ENCODE peak calls at places on chromosomes 7 and 10, in seven cellular contexts. D is HEK293T; W is stimulated activated CD8-positive, alpha-beta memory T cell treated with anti-CD3 and anti-CD28 coated beads, Interleukin-7, amount 100 ng/mL, for 4 hours; K is COR-L47; J is activated effector memory CD4-positive, alpha-beta T cell treated with anti-CD3 and anti-CD28 coated beads, Interleukin-2, amount 50 U/mL, for 16 hours; M is frontal cortex; B is aorta. F is an unnamed sample.

GRCh38 chr10:121325490-121326231 is 272.6 kb downstream of the FGFR2 start:
- DNase-seq in D (no peak), W (no peak), K (no peak), J (no peak), M (no peak), B (no peak), F (no peak)

GRCh38 chr10:131802991-131803390 is 97.8 kb upstream of the PPP2R2D start:
- DNase-seq in D (no peak), W (no peak), K (no peak), J (no peak), M (no peak), B (no peak), F (no peak)

GRCh38 chr7:7595451-7595850 is 28.8 kb downstream of the MIOS start:
- DNase-seq in D (peak; percentile 5), W (no peak), K (peak; percentile 14), J (no peak), M (peak; percentile 16), B (no peak), F (no peak)

GRCh38 chr7:89054364-89054763 is 258.8 kb upstream of the TEX47 start:
- DNase-seq in D (no peak), W (no peak), K (no peak), J (no peak), M (no peak), B (no peak), F (no peak)

GRCh38 chr10:110993024-110993693 is 73.8 kb downstream of the SHOC2 start:
- DNase-seq in D (no peak), W (no peak), K (no peak), J (no peak), M (no peak), B (no peak), F (no peak)

GRCh38 chr7:1193593-1194424 is 33.8 kb upstream of the ZFAND2A start:
- DNase-seq in D (no peak), W (no peak), K (peak; percentile 80), J (peak; percentile 71), M (peak; percentile 69), B (peak; percentile 54), F (no peak)

GRCh38 chr7:133484135-133484534 is 231.3 kb downstream of the EXOC4 start:
- DNase-seq in D (no peak), W (peak; percentile 44), K (no peak), J (peak; percentile 66), M (no peak), B (no peak), F (no peak)

GRCh38 chr10:33252794-33253203 is 81.7 kb downstream of the NRP1 start:
- DNase-seq in D (no peak), W (no peak), K (no peak), J (no peak), M (no peak), B (no peak), F (no peak)

GRCh38 chr10:76839276-76839675 is 798.3 kb downstream of the KCNMA1 start:
- DNase-seq in D (no peak), W (no peak), K (no peak), J (no peak), M (no peak), B (no peak), F (no peak)

GRCh38 chr10:102368072-102368471 is 27.4 kb upstream of the NFKB2 start:
- DNase-seq in D (no peak), W (no peak), K (no peak), J (no peak), M (no peak), B (no peak), F (no peak)

GRCh38 chr7:1359681-1360485 is 99.4 kb downstream of the MICALL2 start:
- DNase-seq in D (no peak), W (no peak), K (no peak), J (peak; percentile 60), M (no peak), B (peak; percentile 37), F (peak; percentile 72)

GRCh38 chr10:26334932-26335573 is 103.1 kb upstream of the APBB1IP start:
- DNase-seq in D (peak; percentile 70), W (peak; percentile 54), K (peak; percentile 45), J (peak; percentile 84), M (peak; percentile 16), B (no peak), F (no peak)

GRCh38 chr10:108050626-108051025 is 886.1 kb upstream of the SORCS1 start:
- DNase-seq in D (no peak), W (no peak), K (no peak), J (no peak), M (no peak), B (no peak), F (no peak)

GRCh38 chr10:105806-106205 is 29.4 kb upstream of the ZMYND11 start:
- DNase-seq in D (no peak), W (no peak), K (no peak), J (no peak), M (no peak), B (no peak), F (no peak)

GRCh38 chr7:142813262-142813661 is 41.6 kb upstream of the EPHB6 start:
- DNase-seq in D (no peak), W (no peak), K (peak; percentile 44), J (no peak), M (no peak), B (no peak), F (no peak)

GRCh38 chr7:42429339-42429738 is 192.3 kb upstream of the GLI3 start:
- DNase-seq in D (no peak), W (no peak), K (no peak), J (no peak), M (no peak), B (no peak), F (no peak)

GRCh38 chr10:104642001-104642270 is 846 bp downstream of the SORCS3 start:
- DNase-seq in D (no peak), W (no peak), K (no peak), J (no peak), M (no peak), B (no peak), F (no peak)

GRCh38 chr7:72265071-72265470 is 147.1 kb downstream of the CALN1 start:
- DNase-seq in D (no peak), W (no peak), K (no peak), J (no peak), M (no peak), B (no peak), F (no peak)

GRCh38 chr10:15485684-15486316 is 114.7 kb upstream of the FAM171A1 start:
- DNase-seq in D (no peak), W (no peak), K (no peak), J (no peak), M (no peak), B (peak; percentile 86), F (no peak)

GRCh38 chr7:6385110-6385792 is 62.5 kb downstream of the DAGLB start:
- DNase-seq in D (no peak), W (no peak), K (no peak), J (no peak), M (no peak), B (no peak), F (no peak)

GRCh38 chr7:151987748-151988529 is 31.7 kb downstream of the GALNTL5 start:
- DNase-seq in D (no peak), W (no peak), K (no peak), J (no peak), M (no peak), B (no peak), F (no peak)

GRCh38 chr7:28409716-28410627 is 2.3 kb upstream of the CREB5 start:
- DNase-seq in D (peak; percentile 29), W (no peak), K (no peak), J (no peak), M (no peak), B (peak; percentile 72), F (peak; percentile 91)

GRCh38 chr7:151226875-151227782 is at the start of gene ABCF2:
- DNase-seq in D (peak; percentile 100), W (peak; percentile 99), K (peak; percentile 98), J (peak; percentile 100), M (peak; percentile 98), B (peak; percentile 100), F (peak; percentile 99)

GRCh38 chr10:132524443-132525285 is 12.9 kb upstream of the INPP5A start:
- DNase-seq in D (no peak), W (no peak), K (no peak), J (peak; percentile 38), M (no peak), B (peak; percentile 32), F (peak; percentile 65)

GRCh38 chr10:25071227-25071626 is 54.8 kb downstream of the THNSL1 start:
- DNase-seq in D (no peak), W (no peak), K (no peak), J (no peak), M (no peak), B (no peak), F (no peak)

GRCh38 chr7:154463794-154464193 is 411.6 kb downstream of the DPP6 start:
- DNase-seq in D (no peak), W (no peak), K (no peak), J (no peak), M (no peak), B (no peak), F (no peak)

GRCh38 chr10:17617031-17617911 is at the start of gene HACD1:
- DNase-seq in D (peak; percentile 80), W (peak; percentile 6), K (no peak), J (peak; percentile 87), M (peak; percentile 80), B (peak; percentile 69), F (no peak)

GRCh38 chr7:158273138-158273651 is 314.4 kb downstream of the PTPRN2 start:
- DNase-seq in D (no peak), W (no peak), K (no peak), J (peak; percentile 25), M (no peak), B (peak; percentile 44), F (no peak)

GRCh38 chr10:79070611-79071534 is 2.1 kb downstream of the ZMIZ1 start:
- DNase-seq in D (peak; percentile 30), W (no peak), K (peak; percentile 18), J (no peak), M (peak; percentile 78), B (peak; percentile 93), F (peak; percentile 85)

GRCh38 chr7:22001345-22002004 is 55.8 kb upstream of the CDCA7L start:
- DNase-seq in D (peak; percentile 71), W (no peak), K (peak; percentile 30), J (no peak), M (peak; percentile 66), B (no peak), F (no peak)

F was measured in chondrocyte.